ENCODE peak calls at places on chromosomes 1 and 21, in four cellular contexts. One of them, this sample, is unnamed.

GRCh38 chr1:150089846-150090520 is 22.4 kb downstream of the VPS45 start:
- DNase-seq in lower lobe of right lung: no peak
- DNase-seq in ovary: no peak
- DNase-seq in dorsolateral prefrontal cortex: no peak
- DNase-seq in this sample: no peak

GRCh38 chr1:68453060-68453665 is 3.4 kb upstream of the RPE65 start:
- DNase-seq in lower lobe of right lung: no peak
- DNase-seq in ovary: no peak
- DNase-seq in dorsolateral prefrontal cortex: no peak
- DNase-seq in this sample: no peak

GRCh38 chr1:28246427-28246832 is 10.5 kb downstream of the ATP5IF1 start:
- DNase-seq in lower lobe of right lung: no peak
- DNase-seq in ovary: no peak
- DNase-seq in dorsolateral prefrontal cortex: no peak
- DNase-seq in this sample: no peak

GRCh38 chr1:14263671-14264070 is 334.8 kb upstream of the KAZN start:
- DNase-seq in lower lobe of right lung: no peak
- DNase-seq in dorsolateral prefrontal cortex: no peak
- DNase-seq in ovary: no peak
- DNase-seq in this sample: no peak

GRCh38 chr1:163168053-163168452 is 34.7 kb downstream of the RGS5 start:
- DNase-seq in ovary: no peak
- DNase-seq in lower lobe of right lung: no peak
- DNase-seq in dorsolateral prefrontal cortex: no peak
- DNase-seq in this sample: no peak

GRCh38 chr1:4724001-4724400 is 69.6 kb downstream of the AJAP1 start:
- DNase-seq in ovary: no peak
- DNase-seq in lower lobe of right lung: no peak
- DNase-seq in dorsolateral prefrontal cortex: no peak
- DNase-seq in this sample: no peak

GRCh38 chr1:7003676-7004075 is 218.4 kb downstream of the CAMTA1 start:
- DNase-seq in lower lobe of right lung: no peak
- DNase-seq in ovary: no peak
- DNase-seq in dorsolateral prefrontal cortex: no peak
- DNase-seq in this sample: no peak

GRCh38 chr1:199684686-199685273 is 342.7 kb upstream of the NR5A2 start:
- DNase-seq in ovary: no peak
- DNase-seq in lower lobe of right lung: no peak
- DNase-seq in dorsolateral prefrontal cortex: no peak
- DNase-seq in this sample: no peak

GRCh38 chr1:107477233-107477632 is 336.4 kb downstream of the NTNG1 start:
- DNase-seq in dorsolateral prefrontal cortex: no peak
- DNase-seq in lower lobe of right lung: no peak
- DNase-seq in ovary: no peak
- DNase-seq in this sample: no peak

GRCh38 chr1:54483875-54484437 is 64.1 kb upstream of the ACOT11 start:
- DNase-seq in dorsolateral prefrontal cortex: no peak
- DNase-seq in ovary: no peak
- DNase-seq in lower lobe of right lung: no peak
- DNase-seq in this sample: no peak

GRCh38 chr21:16891821-16892220 is 621.0 kb upstream of the CXADR start:
- DNase-seq in lower lobe of right lung: no peak
- DNase-seq in dorsolateral prefrontal cortex: no peak
- DNase-seq in ovary: no peak
- DNase-seq in this sample: no peak

DNA sequence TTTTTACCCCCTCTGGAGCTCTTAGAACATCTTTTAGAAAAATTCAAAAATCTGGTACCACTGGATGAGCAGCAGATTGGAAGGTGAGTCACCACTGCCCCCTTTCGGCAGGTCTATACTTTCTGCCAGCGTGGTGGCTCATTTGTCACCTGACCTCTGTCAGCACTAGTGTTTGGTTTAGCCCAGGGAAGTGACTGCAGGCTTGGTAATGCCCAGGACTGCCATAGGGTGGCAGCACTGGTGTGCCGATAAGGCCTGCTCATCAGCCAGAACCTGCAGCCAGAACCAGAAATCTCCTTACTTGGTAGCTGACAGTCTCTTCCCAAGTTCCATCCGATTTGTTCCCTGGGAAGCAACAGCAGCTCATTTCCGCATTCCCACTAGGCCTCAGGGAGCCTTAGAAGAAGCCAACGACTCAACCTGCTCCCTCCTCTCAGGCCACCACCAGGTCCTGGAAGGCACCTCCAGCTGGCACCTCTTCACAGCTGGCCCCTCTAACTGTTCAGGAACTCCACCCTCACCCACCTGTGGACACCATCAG is 6.8 kb downstream of the SMIM12 start:
- DNase-seq in dorsolateral prefrontal cortex: peak
- DNase-seq in lower lobe of right lung: peak
- DNase-seq in ovary: peak
- DNase-seq in this sample: peak
- H3K27ac ChIP-seq in dorsolateral prefrontal cortex: peak
- H3K27ac ChIP-seq in lower lobe of right lung: peak
- H3K27ac ChIP-seq in ovary: peak
- H3K27ac ChIP-seq in this sample: peak

GRCh38 chr1:33342041-33342723 is 21.3 kb upstream of the A3GALT2 start:
- DNase-seq in ovary: peak
- DNase-seq in lower lobe of right lung: no peak
- DNase-seq in dorsolateral prefrontal cortex: peak
- DNase-seq in this sample: peak
- H3K27ac ChIP-seq in ovary: no peak
- H3K27ac ChIP-seq in lower lobe of right lung: peak
- H3K27ac ChIP-seq in dorsolateral prefrontal cortex: peak
- H3K27ac ChIP-seq in this sample: peak

GRCh38 chr1:33098371-33098770 is 17.4 kb downstream of the AZIN2 start:
- DNase-seq in ovary: no peak
- DNase-seq in dorsolateral prefrontal cortex: no peak
- DNase-seq in lower lobe of right lung: no peak
- DNase-seq in this sample: no peak

GRCh38 chr1:33096358-33097005 is 15.5 kb downstream of the AZIN2 start:
- DNase-seq in dorsolateral prefrontal cortex: no peak
- DNase-seq in lower lobe of right lung: no peak
- DNase-seq in ovary: peak
- DNase-seq in this sample: no peak

GRCh38 chr1:33099290-33100118 is 18.6 kb downstream of the AZIN2 start:
- DNase-seq in ovary: no peak
- DNase-seq in lower lobe of right lung: peak
- DNase-seq in dorsolateral prefrontal cortex: no peak
- DNase-seq in this sample: peak

GRCh38 chr1:33097137-33097611 is 16.2 kb downstream of the AZIN2 start:
- DNase-seq in lower lobe of right lung: no peak
- DNase-seq in ovary: no peak
- DNase-seq in dorsolateral prefrontal cortex: no peak
- DNase-seq in this sample: no peak

DNA sequence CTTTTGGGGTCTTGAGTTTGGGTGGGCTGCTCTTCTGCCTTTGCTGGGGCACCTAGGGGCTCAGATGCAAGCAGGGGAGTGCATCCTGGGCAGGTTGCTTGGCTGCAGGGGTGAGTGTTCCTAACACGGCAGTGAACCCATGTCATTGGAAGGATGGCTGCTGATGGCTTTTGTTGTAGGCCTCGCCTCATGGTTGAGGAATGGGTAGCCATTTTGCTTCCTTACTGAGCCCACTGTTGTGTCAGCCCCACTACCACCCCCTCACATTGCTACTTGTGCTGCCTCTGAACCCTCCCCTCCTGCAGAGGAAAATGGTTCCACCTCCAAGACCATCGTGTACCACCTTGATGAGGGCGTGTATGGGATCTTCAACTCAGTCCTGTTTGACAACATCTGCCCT is 16.8 kb downstream of the AZIN2 start:
- DNase-seq in lower lobe of right lung: no peak
- DNase-seq in ovary: no peak
- DNase-seq in dorsolateral prefrontal cortex: no peak
- DNase-seq in this sample: no peak
- H3K27ac ChIP-seq in lower lobe of right lung: no peak
- H3K27ac ChIP-seq in ovary: no peak
- H3K27ac ChIP-seq in dorsolateral prefrontal cortex: no peak
- H3K27ac ChIP-seq in this sample: no peak

GRCh38 chr1:93591291-93591832 is 90.3 kb downstream of the BCAR3 start:
- DNase-seq in ovary: no peak
- DNase-seq in lower lobe of right lung: no peak
- DNase-seq in dorsolateral prefrontal cortex: no peak
- DNase-seq in this sample: no peak

GRCh38 chr1:93588206-93588605 is 93.4 kb downstream of the BCAR3 start:
- DNase-seq in dorsolateral prefrontal cortex: no peak
- DNase-seq in ovary: no peak
- DNase-seq in lower lobe of right lung: no peak
- DNase-seq in this sample: no peak

GRCh38 chr1:93591833-93592635 is 89.6 kb downstream of the BCAR3 start:
- DNase-seq in ovary: no peak
- DNase-seq in lower lobe of right lung: peak
- DNase-seq in dorsolateral prefrontal cortex: no peak
- DNase-seq in this sample: no peak

GRCh38 chr1:93587354-93587753 is 94.3 kb downstream of the BCAR3 start:
- DNase-seq in ovary: no peak
- DNase-seq in dorsolateral prefrontal cortex: no peak
- DNase-seq in lower lobe of right lung: no peak
- DNase-seq in this sample: peak

GRCh38 chr1:93588955-93589354 is 92.7 kb downstream of the BCAR3 start:
- DNase-seq in ovary: no peak
- DNase-seq in lower lobe of right lung: no peak
- DNase-seq in dorsolateral prefrontal cortex: no peak
- DNase-seq in this sample: no peak
- H3K27ac ChIP-seq in ovary: no peak
- H3K27ac ChIP-seq in lower lobe of right lung: no peak
- H3K27ac ChIP-seq in dorsolateral prefrontal cortex: no peak
- H3K27ac ChIP-seq in this sample: peak

GRCh38 chr21:42108554-42108885 is 37.4 kb downstream of the UMODL1 start:
- DNase-seq in lower lobe of right lung: peak
- DNase-seq in dorsolateral prefrontal cortex: no peak
- DNase-seq in ovary: no peak
- DNase-seq in this sample: no peak
- H3K27ac ChIP-seq in lower lobe of right lung: peak
- H3K27ac ChIP-seq in dorsolateral prefrontal cortex: peak
- H3K27ac ChIP-seq in ovary: no peak
- H3K27ac ChIP-seq in this sample: peak

DNA sequence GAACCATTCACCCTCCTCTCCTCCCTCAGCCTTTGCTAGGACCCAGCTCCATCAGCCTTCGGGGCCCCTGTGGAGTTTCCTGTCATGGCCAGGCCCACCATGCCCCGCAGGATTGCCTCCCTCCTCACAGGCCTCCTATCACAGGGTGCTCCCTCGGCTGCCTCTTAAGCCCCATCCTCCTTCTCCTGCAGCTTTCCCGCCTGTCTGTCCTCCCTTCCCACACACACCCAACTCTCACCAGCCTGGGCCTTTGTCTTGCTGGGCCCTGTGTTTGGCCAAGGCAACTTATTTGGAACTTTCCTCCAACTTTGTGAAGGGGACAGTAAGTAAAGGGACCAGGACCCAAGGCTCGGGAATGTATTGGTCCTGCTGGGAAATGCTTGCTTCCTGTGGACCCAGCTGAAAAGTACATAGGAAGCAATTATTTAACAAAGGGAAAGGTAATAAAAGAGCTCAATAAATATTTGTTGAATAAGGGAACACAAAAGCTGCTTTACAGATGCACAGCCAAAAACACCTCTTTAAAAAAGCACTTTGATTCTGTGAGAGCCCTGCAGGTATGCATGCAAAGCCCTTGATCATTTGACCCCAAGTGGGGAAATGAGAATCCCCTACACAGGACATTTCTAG is 31.5 kb upstream of the TENT5C start:
- DNase-seq in dorsolateral prefrontal cortex: no peak
- DNase-seq in ovary: no peak
- DNase-seq in lower lobe of right lung: no peak
- DNase-seq in this sample: no peak
- H3K27ac ChIP-seq in dorsolateral prefrontal cortex: no peak
- H3K27ac ChIP-seq in ovary: no peak
- H3K27ac ChIP-seq in lower lobe of right lung: no peak
- H3K27ac ChIP-seq in this sample: no peak

GRCh38 chr1:173295391-173295790 is 88.3 kb upstream of the TNFSF4 start:
- DNase-seq in dorsolateral prefrontal cortex: no peak
- DNase-seq in ovary: no peak
- DNase-seq in lower lobe of right lung: no peak
- DNase-seq in this sample: no peak
- H3K27ac ChIP-seq in dorsolateral prefrontal cortex: no peak
- H3K27ac ChIP-seq in ovary: no peak
- H3K27ac ChIP-seq in lower lobe of right lung: no peak
- H3K27ac ChIP-seq in this sample: no peak

GRCh38 chr1:201229771-201230635 is 39.4 kb downstream of the IGFN1 start:
- DNase-seq in ovary: no peak
- DNase-seq in lower lobe of right lung: no peak
- DNase-seq in dorsolateral prefrontal cortex: no peak
- DNase-seq in this sample: no peak
- H3K27ac ChIP-seq in ovary: no peak
- H3K27ac ChIP-seq in lower lobe of right lung: no peak
- H3K27ac ChIP-seq in dorsolateral prefrontal cortex: no peak
- H3K27ac ChIP-seq in this sample: no peak

This sample was measured in gastrocnemius medialis.